ENCODE peak calls at places on chromosome 17, in six cellular contexts. K is OCI-LY7, M is tibial artery, S is body of pancreas, V is colonic mucosa, O is cardiac muscle cell. X is an unnamed sample.

GRCh38 chr17:74190154-74190553 is 13.3 kb upstream of the RPL38 start:
- DNase-seq in K (peak; percentile 68), M (no peak), S (no peak), V (no peak), O (no peak), X (no peak)

GRCh38 chr17:28552201-28552999 is at the start of gene UNC119:
- DNase-seq in K (peak; percentile 86), M (peak; percentile 84), S (peak; percentile 83), V (peak; percentile 84), O (peak; percentile 92), X (peak; percentile 69)

GRCh38 chr17:38591759-38592241 is 14.0 kb downstream of the SRCIN1 start:
- DNase-seq in K (no peak), M (no peak), S (no peak), V (no peak), O (no peak), X (no peak)

GRCh38 chr17:9021985-9022552 is 759 bp downstream of the NTN1 start:
- DNase-seq in K (no peak), M (peak; percentile 80), S (no peak), V (no peak), O (peak; percentile 71), X (no peak)

GRCh38 chr17:40922239-40922638 is 15.2 kb downstream of the KRT23 start:
- DNase-seq in K (no peak), M (peak; percentile 83), S (no peak), V (no peak), O (no peak), X (peak; percentile 45)

GRCh38 chr17:2395258-2396170 is 5.3 kb downstream of the MNT start:
- DNase-seq in K (no peak), M (peak; percentile 82), S (no peak), V (peak; percentile 66), O (peak; percentile 49), X (peak; percentile 63)

GRCh38 chr17:68973098-68973929 is 18.1 kb upstream of the ABCA8 start:
- DNase-seq in K (no peak), M (no peak), S (no peak), V (no peak), O (no peak), X (no peak)

GRCh38 chr17:58189436-58190146 is 2.9 kb upstream of the EPX start:
- DNase-seq in K (no peak), M (no peak), S (no peak), V (no peak), O (no peak), X (peak; percentile 85)

GRCh38 chr17:15284537-15284936 is 19.4 kb upstream of the PMP22 start:
- DNase-seq in K (no peak), M (no peak), S (no peak), V (no peak), O (no peak), X (no peak)

GRCh38 chr17:59425085-59425901 is 93.8 kb downstream of the YPEL2 start:
- DNase-seq in K (no peak), M (peak; percentile 80), S (no peak), V (no peak), O (peak; percentile 54), X (no peak)

GRCh38 chr17:50018909-50019308 is 23.9 kb upstream of the DLX3 start:
- DNase-seq in K (no peak), M (no peak), S (no peak), V (no peak), O (no peak), X (no peak)

GRCh38 chr17:50946891-50947843 is 81.0 kb upstream of the TOB1 start:
- DNase-seq in K (no peak), M (peak; percentile 66), S (peak; percentile 14), V (no peak), O (no peak), X (no peak)

GRCh38 chr17:36951390-36951789 is 2.6 kb downstream of the AATF start:
- DNase-seq in K (no peak), M (no peak), S (no peak), V (no peak), O (no peak), X (no peak)

GRCh38 chr17:9472094-9472493 is 103.5 kb downstream of the STX8 start:
- DNase-seq in K (no peak), M (no peak), S (no peak), V (no peak), O (no peak), X (no peak)

DNA sequence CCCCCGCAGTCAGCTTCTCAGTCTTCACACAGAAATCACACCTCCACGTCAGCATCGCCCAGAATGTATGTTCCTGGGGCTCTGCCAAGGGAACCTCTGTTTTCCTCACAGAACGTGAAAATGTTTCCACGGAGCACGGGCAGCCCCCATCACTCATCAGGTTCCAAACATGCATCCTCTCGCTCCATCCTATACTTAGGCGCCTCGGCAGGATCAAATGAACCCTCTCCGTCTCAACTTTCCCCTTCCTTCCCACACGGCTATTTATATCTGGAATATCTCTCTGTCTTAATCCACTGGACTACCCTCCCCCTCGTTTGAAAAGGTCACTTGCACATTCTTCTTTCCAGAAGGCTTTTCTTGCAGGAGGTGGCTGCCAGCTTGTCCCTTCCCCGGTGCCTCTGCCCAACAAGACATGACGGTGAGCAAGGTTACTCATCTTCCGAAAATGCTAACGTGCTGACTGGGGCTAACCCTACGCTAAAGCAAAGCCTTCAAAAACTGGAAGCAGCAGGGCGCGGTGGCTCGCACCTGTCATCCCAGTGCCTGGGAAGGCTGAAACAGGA is 21.6 kb downstream of the NXN start:
- DNase-seq in K (no peak), M (no peak), S (no peak), V (no peak), O (peak; percentile 79), X (no peak)
- H3K4me3 ChIP-seq in K (no peak overlapping the region), M (no peak overlapping the region), S (no peak overlapping the region), V (no peak overlapping the region), O (no peak overlapping the region), X (no peak overlapping the region)

DNA sequence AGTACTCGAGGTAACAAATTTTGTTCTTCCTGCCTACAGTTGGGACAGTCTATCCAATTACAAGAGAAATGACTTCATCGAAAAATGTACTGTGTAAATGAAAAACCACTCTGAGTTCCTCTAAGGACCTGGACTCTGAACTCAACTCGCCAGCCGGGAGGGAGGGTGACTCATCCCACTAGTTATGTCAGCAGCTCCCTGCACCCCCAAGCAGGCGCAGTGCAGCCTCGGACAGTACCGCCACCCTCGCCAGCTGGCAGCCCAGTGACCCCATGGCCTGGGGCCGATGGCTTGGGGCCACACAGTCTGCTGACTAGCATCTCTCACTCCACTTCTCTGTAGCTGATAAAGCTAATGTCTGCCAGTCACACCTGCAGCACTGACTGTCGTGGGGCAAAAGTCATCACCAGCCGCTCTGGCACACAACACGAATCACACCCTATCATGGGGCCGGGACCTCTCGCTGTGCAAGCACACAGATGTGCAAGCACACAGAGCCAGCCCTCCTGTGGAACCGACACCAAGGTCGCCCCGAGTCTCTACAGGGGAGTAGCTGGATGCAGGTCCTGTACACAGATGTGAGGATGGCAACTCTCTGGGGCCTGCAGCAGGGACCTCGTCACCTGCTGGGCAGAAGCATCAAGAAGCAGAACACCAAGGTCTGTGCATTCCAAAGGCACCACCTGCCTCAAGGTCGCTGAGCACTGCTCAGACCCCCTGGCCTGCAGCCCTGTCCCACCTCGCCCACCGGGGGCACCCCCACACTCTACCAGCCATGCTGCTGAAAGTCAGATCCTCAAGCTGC is 5.7 kb downstream of the CSNK1D start:
- DNase-seq in K (no peak), M (peak; percentile 98), S (peak; percentile 96), V (peak; percentile 94), O (no peak), X (peak; percentile 95)
- H3K4me1 ChIP-seq in K (peaks cover 12% of the 10 kb centered on the region), M (peaks cover 52% of the 10 kb centered on the region), S (peaks cover 75% of the 10 kb centered on the region), V (peaks cover 49% of the 10 kb centered on the region), O (peaks cover 48% of the 10 kb centered on the region), X (peaks cover 27% of the 10 kb centered on the region)

DNA sequence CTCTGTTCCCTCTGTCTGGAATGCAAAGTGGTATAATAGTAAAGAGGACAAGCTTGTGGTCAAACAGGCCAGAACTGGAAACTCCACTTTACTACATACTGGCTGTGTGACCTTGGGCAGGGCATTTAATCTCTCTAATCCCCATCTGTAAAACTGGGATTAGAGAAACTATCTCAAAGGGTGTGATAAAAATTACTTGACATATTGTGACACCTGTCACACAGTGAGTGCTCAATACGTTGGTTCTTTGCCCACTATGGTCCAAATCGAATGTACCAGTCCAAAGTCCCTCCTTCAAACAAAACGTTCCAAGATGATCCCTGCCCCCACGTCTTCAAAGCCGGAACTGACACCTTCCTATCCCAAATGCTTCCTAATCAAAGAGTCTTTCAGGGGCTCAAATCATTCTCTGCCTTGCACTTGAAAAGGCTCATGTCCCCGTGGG is 734 bp downstream of the PGAP3 start:
- DNase-seq in K (no peak), M (no peak), S (no peak), V (no peak), O (no peak), X (no peak)
- H3K4me3 ChIP-seq in K (peak overlapping the region; percentile 89), M (peak overlapping the region; percentile 60), S (peak overlapping the region; percentile 58), V (peak overlapping the region; percentile 76), O (peak overlapping the region; percentile 68), X (peak overlapping the region; percentile 69)

DNA sequence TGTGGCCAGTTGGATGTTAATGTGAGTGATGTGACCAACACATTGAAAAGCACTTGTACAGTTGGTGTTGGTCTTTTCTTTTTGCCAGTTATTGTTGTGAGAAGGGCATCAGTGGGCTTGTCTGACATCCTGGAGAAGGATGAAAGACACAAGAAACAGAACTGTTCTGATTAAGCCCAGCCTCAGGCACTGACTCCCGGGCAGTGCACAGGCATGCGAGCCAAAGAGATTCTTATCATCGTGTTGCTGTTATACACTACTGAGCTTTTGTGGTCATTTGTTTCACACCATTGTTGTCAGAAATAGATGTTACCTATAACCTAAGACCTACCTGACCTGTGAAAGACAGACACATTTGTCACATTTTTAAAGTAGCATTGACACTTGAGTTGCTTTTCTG is 236.8 kb upstream of the CA10 start:
- DNase-seq in K (no peak), M (no peak), S (no peak), V (no peak), O (no peak), X (no peak)
- H3K4me1 ChIP-seq in K (no peaks in the 10 kb centered on the region), M (no peaks in the 10 kb centered on the region), S (no peaks in the 10 kb centered on the region), V (peaks cover under 1% of the 10 kb centered on the region), O (no peaks in the 10 kb centered on the region), X (no peaks in the 10 kb centered on the region)

GRCh38 chr17:30831257-30831656 is 509 bp upstream of the ATAD5 start:
- DNase-seq in K (peak; percentile 61), M (no peak), S (no peak), V (no peak), O (peak; percentile 18), X (no peak)
- H3K4me3 ChIP-seq in K (peak overlapping the region; percentile 81), M (peak overlapping the region; percentile 61), S (peak overlapping the region; percentile 66), V (peak overlapping the region; percentile 75), O (peak overlapping the region; percentile 92), X (no peak overlapping the region)

GRCh38 chr17:71325886-71326285 is 794.9 kb upstream of the SOX9 start:
- DNase-seq in K (no peak), M (no peak), S (no peak), V (no peak), O (no peak), X (no peak)

GRCh38 chr17:71329310-71330098 is 791.3 kb upstream of the SOX9 start:
- DNase-seq in K (no peak), M (no peak), S (no peak), V (no peak), O (peak; percentile 35), X (no peak)

GRCh38 chr17:71327376-71328059 is 793.3 kb upstream of the SOX9 start:
- DNase-seq in K (no peak), M (no peak), S (no peak), V (no peak), O (no peak), X (no peak)

GRCh38 chr17:71320009-71320796 is 800.6 kb upstream of the SOX9 start:
- DNase-seq in K (no peak), M (no peak), S (no peak), V (no peak), O (no peak), X (no peak)

DNA sequence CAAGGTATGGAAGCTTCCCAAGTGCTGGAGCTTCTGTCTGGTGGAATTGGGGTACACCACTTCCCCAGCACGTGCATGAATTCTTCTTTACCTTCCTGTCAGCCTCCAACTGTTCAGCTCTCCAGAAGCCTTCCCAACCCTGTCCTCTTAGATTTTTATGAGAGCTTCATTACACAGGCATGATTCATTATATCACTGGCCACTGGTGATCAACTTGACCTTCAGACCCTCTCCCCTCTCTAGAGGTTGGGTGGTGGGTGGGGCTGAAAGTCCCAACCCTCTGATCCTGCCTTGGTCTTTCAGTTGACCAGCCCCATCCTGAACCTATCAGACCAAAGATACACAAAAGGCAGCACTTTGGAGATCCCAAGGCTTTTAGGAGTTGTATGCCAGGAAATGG is 795.7 kb upstream of the SOX9 start:
- DNase-seq in K (no peak), M (no peak), S (no peak), V (no peak), O (no peak), X (no peak)
- H3K4me1 ChIP-seq in K (no peaks in the 10 kb centered on the region), M (no peaks in the 10 kb centered on the region), S (peaks cover 17% of the 10 kb centered on the region), V (peaks cover 7% of the 10 kb centered on the region), O (no peaks in the 10 kb centered on the region), X (no peaks in the 10 kb centered on the region)

X was measured in lung.